ENCODE peak calls at places on chromosomes 1 and 21, in four cellular contexts. O is HepG2; Y is stimulated activated effector memory CD8-positive, alpha-beta T cell treated with anti-CD3 and anti-CD28 coated beads, Interleukin-12 subunit alpha, Interleukin-12 subunit beta, amount 100 ng/mL, for 72 hours; U is naive thymus-derived CD8-positive, alpha-beta T cell. A is an unnamed sample.
A peak's percentile ranks its signal among the peaks of the same experiment; 100 is the strongest.

GRCh38 chr1:23913212-23913880 is at the start of gene CNR2:
- ATAC-seq in U (peak; percentile 41), Y (peak; percentile 46), O (no peak), A (no peak)

GRCh38 chr1:77271851-77272250 is 10.0 kb upstream of the AK5 start:
- ATAC-seq in O (no peak), U (no peak), Y (no peak), A (no peak)

GRCh38 chr1:81808760-81809159 is 8.0 kb downstream of the ADGRL2 start:
- ATAC-seq in O (peak; percentile 81), Y (no peak), U (no peak), A (no peak)

GRCh38 chr21:28737671-28738279 is 254.9 kb downstream of the LTN1 start:
- ATAC-seq in Y (no peak), U (no peak), O (peak; percentile 34), A (no peak)

GRCh38 chr1:193115629-193116227 is 6.1 kb upstream of the CDC73 start:
- ATAC-seq in Y (no peak), O (peak; percentile 55), U (no peak), A (no peak)

GRCh38 chr1:215767761-215768160 is 200.7 kb downstream of the KCTD3 start:
- ATAC-seq in O (no peak), U (no peak), Y (no peak), A (no peak)

GRCh38 chr1:160704250-160704649 is 7.4 kb downstream of the CD48 start:
- ATAC-seq in O (no peak), Y (no peak), U (no peak), A (no peak)

GRCh38 chr1:19336543-19336942 is 24.4 kb downstream of the SLC66A1 start:
- ATAC-seq in O (peak; percentile 11), U (no peak), Y (peak; percentile 90), A (peak; percentile 90)

GRCh38 chr1:68780919-68781318 is 284.0 kb upstream of the DEPDC1 start:
- ATAC-seq in U (no peak), O (no peak), Y (no peak), A (no peak)

GRCh38 chr1:107689157-107689556 is 275.8 kb downstream of the VAV3 start:
- ATAC-seq in U (no peak), O (no peak), Y (no peak), A (no peak)

GRCh38 chr1:153597206-153597605 is 15.7 kb downstream of the S100A16 start:
- ATAC-seq in U (no peak), Y (peak; percentile 98), O (no peak), A (peak; percentile 100)

A was measured in activated T-helper 17 cell treated with anti-CD3 and anti-CD28 coated beads, Interleukin-2, amount 50 U/mL, for 72 hours.